ENCODE peak calls at places on chromosomes 5 and 9, in nine cellular contexts. D is sigmoid colon, Q is WTC11, U is NB4, J is AG10803, W is dorsolateral prefrontal cortex, O is cardiac muscle cell, G is uterus, R is neural crest cell. H is an unnamed sample.

GRCh38 chr5:153654444-153654843 is 164.0 kb downstream of the GRIA1 start:
- DNase-seq in O (no peak), D (no peak), U (no peak), R (no peak), J (peak; percentile 74), Q (no peak), W (no peak), G (no peak), H (no peak)

GRCh38 chr5:177462021-177462670 is 11.3 kb downstream of the DBN1 start:
- DNase-seq in R (no peak), W (no peak), U (peak; percentile 88), G (no peak), J (no peak), Q (no peak), D (no peak), O (no peak), H (no peak)

GRCh38 chr9:110536802-110537201 is 42.7 kb downstream of the SVEP1 start:
- DNase-seq in R (no peak), O (no peak), W (no peak), G (no peak), Q (no peak), D (no peak), J (peak; percentile 90), U (no peak), H (peak; percentile 88)

GRCh38 chr9:12958708-12959107 is 183.9 kb downstream of the LURAP1L start:
- DNase-seq in O (no peak), R (no peak), W (no peak), Q (no peak), G (no peak), J (no peak), D (no peak), U (no peak), H (no peak)

GRCh38 chr5:39194466-39195136 is 24.8 kb downstream of the FYB1 start:
- DNase-seq in U (peak; percentile 67), G (no peak), W (no peak), Q (no peak), J (peak; percentile 82), R (no peak), O (no peak), D (no peak), H (peak; percentile 91)

GRCh38 chr9:237858-238345 is 23.2 kb downstream of the DOCK8 start:
- DNase-seq in U (no peak), J (no peak), G (no peak), W (no peak), R (no peak), O (no peak), D (no peak), Q (no peak), H (no peak)

GRCh38 chr9:89678394-89679005 is 73.7 kb downstream of the GADD45G start:
- DNase-seq in J (no peak), R (no peak), O (no peak), W (no peak), Q (no peak), G (no peak), D (no peak), U (no peak), H (no peak)

GRCh38 chr9:32581512-32582143 is 8.7 kb upstream of the NDUFB6 start:
- DNase-seq in O (peak; percentile 66), W (no peak), G (no peak), J (peak; percentile 68), U (peak; percentile 83), R (peak; percentile 37), D (no peak), Q (no peak), H (peak; percentile 67)

DNA sequence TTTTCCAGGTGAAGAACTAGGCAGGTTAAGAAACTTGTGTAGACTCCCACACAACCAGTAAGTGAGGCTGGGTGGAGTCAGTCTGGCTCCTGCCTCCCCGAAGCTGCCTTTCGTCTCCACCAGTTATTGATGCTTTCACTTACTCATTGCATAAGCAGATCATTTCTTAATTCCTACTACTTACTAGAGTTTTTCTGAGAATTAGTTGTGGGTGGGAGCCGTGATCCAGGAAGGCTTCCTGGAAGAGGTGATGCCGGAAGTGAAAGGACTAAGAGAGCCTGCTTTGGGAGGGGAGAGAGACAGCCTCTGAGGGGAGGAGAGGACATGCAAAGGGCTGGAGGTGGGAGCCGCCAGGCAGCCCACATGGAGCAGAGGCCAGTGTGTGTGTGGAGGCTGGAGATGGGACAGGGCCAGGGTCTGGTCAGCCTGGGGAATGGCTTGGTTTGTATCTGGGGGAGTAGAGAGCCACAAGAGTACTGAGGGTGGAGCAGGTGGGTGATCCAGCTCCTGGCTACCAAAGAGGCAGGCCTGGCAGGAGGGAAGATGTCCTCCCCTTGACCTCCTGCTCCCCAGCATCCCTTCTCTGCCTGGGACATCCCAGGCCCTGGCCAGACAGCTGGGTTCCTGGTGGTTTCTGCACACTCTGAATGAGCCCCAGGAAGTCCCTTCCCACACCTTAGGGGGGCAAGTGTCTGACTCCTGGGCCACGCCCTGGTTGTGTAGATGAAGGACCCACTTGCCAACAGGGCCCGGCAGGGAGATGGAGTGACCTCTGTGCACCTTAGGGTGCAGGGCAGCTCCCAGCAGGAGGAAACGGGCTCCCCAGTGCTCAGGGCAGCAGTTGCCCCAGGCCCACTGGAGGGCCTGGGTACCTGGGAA is 12.2 kb upstream of the CARD19 start:
- DNase-seq in D (peak; percentile 49), G (peak; percentile 9), R (no peak), Q (peak; percentile 6), J (no peak), U (no peak), O (no peak), W (no peak), H (no peak)
- TF ChIP-seq CTCF in D (no peak), G (no peak), R (no peak), Q (no peak), J (no peak), U (no peak), O (no peak), W (no peak), H (no peak)

DNA sequence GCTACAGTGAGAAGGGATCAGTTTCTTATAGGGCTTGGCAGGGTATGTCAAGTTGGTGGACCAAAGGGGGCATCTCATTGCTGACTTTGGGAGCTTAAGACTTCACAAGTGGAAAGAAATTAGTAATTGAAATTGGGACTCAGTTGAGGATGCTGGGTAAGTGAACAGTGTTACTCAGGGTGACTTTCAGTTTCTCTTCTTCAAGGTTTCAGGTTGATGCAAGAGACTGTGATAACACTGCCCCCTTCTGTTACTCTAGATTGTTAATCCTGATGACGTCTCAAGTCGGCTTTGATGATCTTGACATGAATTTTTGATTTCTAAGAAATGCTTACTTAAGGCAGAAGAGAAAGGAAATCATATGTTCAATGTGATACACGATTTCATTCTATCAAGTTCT is 21.3 kb downstream of the KCTD16 start:
- DNase-seq in R (no peak), J (peak; percentile 75), O (peak; percentile 21), W (no peak), D (no peak), U (peak; percentile 81), G (no peak), Q (no peak), H (peak; percentile 86)
- TF ChIP-seq CTCF in R (peak; percentile 48), J (peak; percentile 59), O (peak; percentile 51), W (peak; percentile 37), D (peak; percentile 10), U (peak; percentile 37), G (no peak), Q (no peak), H (peak; percentile 41)

GRCh38 chr5:180810210-180811011 is 7.8 kb upstream of the MGAT1 start:
- DNase-seq in G (peak; percentile 98), U (peak; percentile 95), Q (peak; percentile 95), R (peak; percentile 95), W (peak; percentile 92), O (peak; percentile 97), D (peak; percentile 98), J (peak; percentile 93), H (peak; percentile 98)

GRCh38 chr5:180815241-180816031 is 12.8 kb upstream of the MGAT1 start:
- DNase-seq in O (no peak), G (no peak), D (no peak), Q (no peak), U (peak; percentile 52), J (no peak), W (no peak), R (no peak), H (no peak)

GRCh38 chr5:180811012-180811622 is 8.5 kb upstream of the MGAT1 start:
- DNase-seq in G (no peak), O (no peak), J (no peak), U (no peak), W (no peak), D (peak; percentile 83), Q (no peak), R (no peak), H (no peak)

GRCh38 chr5:180811623-180812119 is 9.1 kb upstream of the MGAT1 start:
- DNase-seq in U (no peak), R (no peak), G (no peak), W (no peak), J (no peak), D (peak; percentile 66), Q (no peak), O (no peak), H (peak; percentile 55)

DNA sequence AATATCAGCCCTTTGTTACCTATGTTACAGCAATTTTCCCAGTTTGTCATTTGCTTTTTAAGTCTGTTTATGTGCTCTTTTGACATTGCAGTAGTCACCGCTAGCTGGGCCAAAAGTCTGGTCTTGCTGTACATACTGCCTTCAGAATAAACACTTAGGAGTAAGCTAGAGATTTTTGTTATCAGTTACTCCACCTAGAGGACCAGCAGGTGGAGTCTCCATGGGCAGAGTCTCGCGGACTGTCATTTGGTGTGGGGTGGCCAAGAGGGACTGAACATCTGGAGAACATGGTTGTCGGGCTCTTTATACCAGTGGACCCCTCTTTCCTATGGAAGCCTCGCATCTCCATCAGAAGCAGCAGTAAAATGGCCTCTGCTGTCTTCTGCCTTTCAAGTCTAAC is 10.8 kb upstream of the MGAT1 start:
- DNase-seq in W (no peak), R (no peak), D (peak; percentile 48), G (no peak), Q (no peak), J (no peak), O (no peak), U (no peak), H (no peak)
- TF ChIP-seq CTCF in W (no peak), R (no peak), D (no peak), G (no peak), Q (no peak), J (no peak), O (no peak), U (peak; percentile 4), H (no peak)

GRCh38 chr9:100394819-100395218 is 32.1 kb upstream of the MSANTD3 start:
- DNase-seq in O (no peak), R (no peak), U (peak; percentile 22), G (no peak), Q (no peak), J (peak; percentile 59), W (no peak), D (no peak), H (no peak)

GRCh38 chr9:100394032-100394695 is 32.8 kb upstream of the MSANTD3 start:
- DNase-seq in G (no peak), R (no peak), U (no peak), O (no peak), Q (no peak), W (no peak), J (peak; percentile 61), D (no peak), H (no peak)

GRCh38 chr9:100396769-100397168 is 30.2 kb upstream of the MSANTD3 start:
- DNase-seq in U (no peak), D (no peak), O (no peak), Q (no peak), G (no peak), R (no peak), J (no peak), W (no peak), H (no peak)

GRCh38 chr9:100401042-100401441 is 25.9 kb upstream of the MSANTD3 start:
- DNase-seq in Q (no peak), G (no peak), O (no peak), J (no peak), W (no peak), D (no peak), R (no peak), U (no peak), H (no peak)

DNA sequence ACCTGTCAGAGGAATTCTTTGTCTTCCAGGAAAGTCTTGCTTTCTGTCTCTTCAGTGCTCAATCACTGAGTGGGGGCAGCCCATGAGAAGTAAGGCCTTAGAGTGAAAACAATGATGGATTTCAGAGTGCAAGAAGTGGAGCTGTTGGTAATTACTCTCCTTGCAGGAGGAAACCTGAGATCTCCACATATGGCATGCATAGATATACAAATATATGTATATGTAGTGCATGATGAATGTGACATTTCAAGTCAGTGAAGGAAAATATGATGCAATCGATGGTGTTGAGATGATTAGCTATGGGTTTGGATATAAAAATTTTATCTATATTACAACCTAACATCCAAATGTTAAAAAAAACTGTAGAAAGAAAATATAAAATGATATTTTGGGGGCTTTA is 29.1 kb upstream of the MSANTD3 start:
- DNase-seq in D (no peak), O (no peak), U (no peak), W (no peak), Q (no peak), R (no peak), G (no peak), J (no peak), H (no peak)
- TF ChIP-seq CTCF in D (no peak), O (no peak), U (no peak), W (no peak), Q (no peak), R (no peak), G (no peak), J (no peak), H (no peak)

H was measured in MCF 10A.